ENCODE peak calls at places on chromosomes 4 and X, in six cellular contexts. One of them, this sample, is unnamed.

GRCh38 chr4:153248641-153249198 is 44.5 kb downstream of the TRIM2 start:
- DNase-seq in mammary epithelial cell: no peak
- DNase-seq in fibroblast of lung: no peak
- DNase-seq in colonic mucosa: no peak
- DNase-seq in H9: peak
- DNase-seq in IMR-90: no peak
- DNase-seq in this sample: no peak

GRCh38 chr4:8021796-8022195 is 82.1 kb upstream of the AFAP1 start:
- DNase-seq in colonic mucosa: no peak
- DNase-seq in fibroblast of lung: no peak
- DNase-seq in IMR-90: no peak
- DNase-seq in H9: no peak
- DNase-seq in mammary epithelial cell: no peak
- DNase-seq in this sample: no peak

GRCh38 chr4:140326395-140326993 is 47.0 kb upstream of the SCOC start:
- DNase-seq in fibroblast of lung: peak
- DNase-seq in mammary epithelial cell: peak
- DNase-seq in H9: no peak
- DNase-seq in IMR-90: peak
- DNase-seq in colonic mucosa: peak
- DNase-seq in this sample: peak

GRCh38 chr4:8545439-8545765 is 34.8 kb upstream of the GPR78 start:
- DNase-seq in fibroblast of lung: no peak
- DNase-seq in mammary epithelial cell: no peak
- DNase-seq in colonic mucosa: no peak
- DNase-seq in H9: peak
- DNase-seq in IMR-90: no peak
- DNase-seq in this sample: no peak

GRCh38 chr4:7818676-7819041 is 121.0 kb downstream of the AFAP1 start:
- DNase-seq in IMR-90: no peak
- DNase-seq in H9: no peak
- DNase-seq in fibroblast of lung: peak
- DNase-seq in mammary epithelial cell: no peak
- DNase-seq in colonic mucosa: no peak
- DNase-seq in this sample: no peak

GRCh38 chr4:98501383-98501782 is 157.0 kb downstream of the TSPAN5 start:
- DNase-seq in mammary epithelial cell: no peak
- DNase-seq in colonic mucosa: no peak
- DNase-seq in fibroblast of lung: no peak
- DNase-seq in IMR-90: no peak
- DNase-seq in H9: no peak
- DNase-seq in this sample: no peak

GRCh38 chr4:108072300-108072699 is 82.6 kb downstream of the HADH start:
- DNase-seq in H9: no peak
- DNase-seq in fibroblast of lung: no peak
- DNase-seq in IMR-90: no peak
- DNase-seq in mammary epithelial cell: no peak
- DNase-seq in colonic mucosa: peak
- DNase-seq in this sample: no peak

GRCh38 chr4:76305971-76306881 is at the start of gene STBD1:
- DNase-seq in mammary epithelial cell: peak
- DNase-seq in IMR-90: peak
- DNase-seq in colonic mucosa: peak
- DNase-seq in H9: peak
- DNase-seq in fibroblast of lung: peak
- DNase-seq in this sample: peak

GRCh38 chr4:161841759-161842158 is 322.0 kb downstream of the FSTL5 start:
- DNase-seq in colonic mucosa: no peak
- DNase-seq in IMR-90: no peak
- DNase-seq in mammary epithelial cell: no peak
- DNase-seq in fibroblast of lung: no peak
- DNase-seq in H9: no peak
- DNase-seq in this sample: no peak

GRCh38 chr4:10856271-10856670 is 171.7 kb upstream of the CLNK start:
- DNase-seq in H9: no peak
- DNase-seq in colonic mucosa: no peak
- DNase-seq in fibroblast of lung: peak
- DNase-seq in mammary epithelial cell: no peak
- DNase-seq in IMR-90: no peak
- DNase-seq in this sample: no peak

GRCh38 chrX:100654256-100654655 is 10.3 kb downstream of the SRPX2 start:
- DNase-seq in H9: peak
- DNase-seq in colonic mucosa: peak
- DNase-seq in IMR-90: peak
- DNase-seq in fibroblast of lung: no peak
- DNase-seq in mammary epithelial cell: no peak
- DNase-seq in this sample: peak

GRCh38 chrX:138710311-138710791 is 1.2 kb downstream of the FGF13 start:
- DNase-seq in IMR-90: no peak
- DNase-seq in mammary epithelial cell: no peak
- DNase-seq in fibroblast of lung: no peak
- DNase-seq in colonic mucosa: no peak
- DNase-seq in H9: peak
- DNase-seq in this sample: no peak

GRCh38 chrX:38142598-38142997 is 78.1 kb downstream of the SRPX start:
- DNase-seq in H9: no peak
- DNase-seq in IMR-90: peak
- DNase-seq in colonic mucosa: no peak
- DNase-seq in mammary epithelial cell: no peak
- DNase-seq in fibroblast of lung: peak
- DNase-seq in this sample: peak

GRCh38 chrX:44012484-44013096 is 39.4 kb upstream of the NDP start:
- DNase-seq in colonic mucosa: no peak
- DNase-seq in fibroblast of lung: peak
- DNase-seq in H9: no peak
- DNase-seq in IMR-90: peak
- DNase-seq in mammary epithelial cell: peak
- DNase-seq in this sample: peak

GRCh38 chrX:68146054-68146453 is 287.2 kb downstream of the OPHN1 start:
- DNase-seq in IMR-90: peak
- DNase-seq in mammary epithelial cell: peak
- DNase-seq in fibroblast of lung: peak
- DNase-seq in colonic mucosa: no peak
- DNase-seq in H9: no peak
- DNase-seq in this sample: peak

GRCh38 chr4:154491731-154492249 is at the start of gene DCHS2:
- DNase-seq in colonic mucosa: peak
- DNase-seq in mammary epithelial cell: peak
- DNase-seq in H9: peak
- DNase-seq in IMR-90: no peak
- DNase-seq in fibroblast of lung: no peak
- DNase-seq in this sample: no peak

GRCh38 chrX:86148024-86148511 is at the start of gene DACH2:
- DNase-seq in mammary epithelial cell: peak
- DNase-seq in fibroblast of lung: peak
- DNase-seq in colonic mucosa: peak
- DNase-seq in H9: peak
- DNase-seq in IMR-90: peak
- DNase-seq in this sample: peak

GRCh38 chr4:16467061-16467460 is 240.8 kb upstream of the TAPT1 start:
- DNase-seq in colonic mucosa: no peak
- DNase-seq in H9: no peak
- DNase-seq in fibroblast of lung: no peak
- DNase-seq in mammary epithelial cell: no peak
- DNase-seq in IMR-90: no peak
- DNase-seq in this sample: no peak

GRCh38 chr4:16967722-16968121 is 69.3 kb upstream of the LDB2 start:
- DNase-seq in IMR-90: peak
- DNase-seq in fibroblast of lung: peak
- DNase-seq in colonic mucosa: peak
- DNase-seq in mammary epithelial cell: no peak
- DNase-seq in H9: no peak
- DNase-seq in this sample: peak

GRCh38 chrX:65528705-65529340 is 5.8 kb downstream of the LAS1L start:
- DNase-seq in IMR-90: peak
- DNase-seq in H9: peak
- DNase-seq in colonic mucosa: peak
- DNase-seq in mammary epithelial cell: peak
- DNase-seq in fibroblast of lung: peak
- DNase-seq in this sample: peak

GRCh38 chr4:15117270-15117946 is 115.1 kb downstream of the CPEB2 start:
- DNase-seq in colonic mucosa: no peak
- DNase-seq in IMR-90: no peak
- DNase-seq in mammary epithelial cell: no peak
- DNase-seq in H9: no peak
- DNase-seq in fibroblast of lung: peak
- DNase-seq in this sample: no peak

GRCh38 chr4:1050486-1051213 is 39.2 kb downstream of the FGFRL1 start:
- DNase-seq in colonic mucosa: no peak
- DNase-seq in fibroblast of lung: no peak
- DNase-seq in mammary epithelial cell: no peak
- DNase-seq in IMR-90: no peak
- DNase-seq in H9: peak
- DNase-seq in this sample: peak

GRCh38 chrX:1430451-1430850 is 22.3 kb downstream of the ASMTL start:
- DNase-seq in fibroblast of lung: no peak
- DNase-seq in mammary epithelial cell: no peak
- DNase-seq in H9: no peak
- DNase-seq in IMR-90: no peak
- DNase-seq in colonic mucosa: no peak
- DNase-seq in this sample: no peak

GRCh38 chr4:159410076-159410777 is 307.3 kb downstream of the RAPGEF2 start:
- DNase-seq in colonic mucosa: no peak
- DNase-seq in fibroblast of lung: peak
- DNase-seq in mammary epithelial cell: peak
- DNase-seq in IMR-90: peak
- DNase-seq in H9: no peak
- DNase-seq in this sample: no peak

GRCh38 chrX:18769812-18770573 is 62.5 kb downstream of the PPEF1 start:
- DNase-seq in colonic mucosa: no peak
- DNase-seq in H9: no peak
- DNase-seq in IMR-90: no peak
- DNase-seq in mammary epithelial cell: no peak
- DNase-seq in fibroblast of lung: peak
- DNase-seq in this sample: no peak
- TF ChIP-seq CTCF in colonic mucosa: no peak
- TF ChIP-seq CTCF in H9: no peak
- TF ChIP-seq CTCF in IMR-90: no peak
- TF ChIP-seq CTCF in mammary epithelial cell: no peak
- TF ChIP-seq CTCF in fibroblast of lung: no peak
- TF ChIP-seq CTCF in this sample: no peak

GRCh38 chrX:129769467-129770154 is 10.1 kb upstream of the SASH3 start:
- DNase-seq in H9: no peak
- DNase-seq in fibroblast of lung: peak
- DNase-seq in IMR-90: no peak
- DNase-seq in colonic mucosa: no peak
- DNase-seq in mammary epithelial cell: no peak
- DNase-seq in this sample: no peak

GRCh38 chrX:129773649-129774458 is 5.9 kb upstream of the SASH3 start:
- DNase-seq in mammary epithelial cell: no peak
- DNase-seq in colonic mucosa: peak
- DNase-seq in H9: no peak
- DNase-seq in IMR-90: no peak
- DNase-seq in fibroblast of lung: no peak
- DNase-seq in this sample: no peak

GRCh38 chrX:129771266-129771995 is 8.3 kb upstream of the SASH3 start:
- DNase-seq in colonic mucosa: no peak
- DNase-seq in H9: no peak
- DNase-seq in mammary epithelial cell: no peak
- DNase-seq in fibroblast of lung: no peak
- DNase-seq in IMR-90: no peak
- DNase-seq in this sample: no peak

GRCh38 chrX:129768586-129769466 is 10.9 kb upstream of the SASH3 start:
- DNase-seq in colonic mucosa: no peak
- DNase-seq in H9: no peak
- DNase-seq in mammary epithelial cell: no peak
- DNase-seq in fibroblast of lung: peak
- DNase-seq in IMR-90: no peak
- DNase-seq in this sample: no peak

DNA sequence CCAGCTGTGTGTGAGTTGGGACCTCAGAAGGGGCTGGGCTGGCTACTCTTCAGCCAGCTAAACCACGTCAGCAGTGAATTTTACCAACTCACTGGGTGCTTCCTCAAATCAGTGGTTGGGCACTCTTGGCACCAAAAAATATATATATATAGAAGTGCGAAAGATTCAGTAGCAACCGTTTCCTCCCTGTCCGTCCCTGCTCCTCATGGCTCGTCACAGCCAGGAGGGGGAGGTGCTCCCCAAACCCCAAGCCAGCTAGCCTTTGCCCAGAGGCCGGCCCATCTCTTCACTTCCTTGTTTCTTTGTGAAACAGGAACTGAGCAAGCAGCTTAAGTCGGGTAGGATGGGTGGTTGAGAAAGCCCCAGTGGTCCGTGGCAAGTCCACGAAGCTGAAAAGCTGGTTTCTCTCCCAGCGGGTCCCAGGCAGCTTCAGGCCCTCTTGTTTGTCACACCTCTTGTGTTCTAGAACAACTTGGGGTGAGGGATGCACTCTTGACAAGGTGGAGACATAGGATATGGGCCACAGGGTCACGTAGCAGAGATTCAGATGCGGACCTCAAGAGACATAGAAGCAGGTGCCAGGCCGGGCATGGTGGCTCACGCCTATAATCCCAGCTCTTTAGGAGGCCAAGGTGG is 6.8 kb upstream of the SASH3 start:
- DNase-seq in mammary epithelial cell: no peak
- DNase-seq in IMR-90: no peak
- DNase-seq in H9: no peak
- DNase-seq in colonic mucosa: peak
- DNase-seq in fibroblast of lung: no peak
- DNase-seq in this sample: no peak
- H3K9ac ChIP-seq in mammary epithelial cell: no peak
- H3K9ac ChIP-seq in IMR-90: no peak
- H3K9ac ChIP-seq in H9: no peak
- H3K9ac ChIP-seq in colonic mucosa: no peak
- H3K9ac ChIP-seq in fibroblast of lung: no peak
- H3K9ac ChIP-seq in this sample: no peak

GRCh38 chr4:81260443-81261102 is 45.6 kb upstream of the PRKG2 start:
- DNase-seq in fibroblast of lung: no peak
- DNase-seq in mammary epithelial cell: peak
- DNase-seq in colonic mucosa: no peak
- DNase-seq in H9: peak
- DNase-seq in IMR-90: no peak
- DNase-seq in this sample: no peak
- TF ChIP-seq CTCF in fibroblast of lung: peak
- TF ChIP-seq CTCF in mammary epithelial cell: peak
- TF ChIP-seq CTCF in colonic mucosa: no peak
- TF ChIP-seq CTCF in H9: peak
- TF ChIP-seq CTCF in IMR-90: peak
- TF ChIP-seq CTCF in this sample: no peak

GRCh38 chrX:154018518-154019060 is 1.1 kb downstream of the IRAK1 start:
- DNase-seq in H9: no peak
- DNase-seq in fibroblast of lung: no peak
- DNase-seq in colonic mucosa: no peak
- DNase-seq in mammary epithelial cell: no peak
- DNase-seq in IMR-90: no peak
- DNase-seq in this sample: no peak
- H3K9ac ChIP-seq in H9: no peak
- H3K9ac ChIP-seq in fibroblast of lung: peak
- H3K9ac ChIP-seq in colonic mucosa: peak
- H3K9ac ChIP-seq in mammary epithelial cell: peak
- H3K9ac ChIP-seq in IMR-90: peak
- H3K9ac ChIP-seq in this sample: peak

This sample was measured in endothelial cell of umbilical vein.